ENCODE peak calls at places on chromosomes 3 and 15, in eight cellular contexts. V is pancreas, Y is thyroid gland, Z is ovary, R is mesendoderm, K is heart left ventricle, M is uterus, C is osteoblast. L is an unnamed sample. For H3K4me1, the result is how much of the 10 kb centered on the place peaks cover.

GRCh38 chr3:120062474-120062873 is 31.8 kb downstream of the GSK3B start:
- DNase-seq in Z (no peak), Y (no peak), K (no peak), R (no peak), M (no peak), C (no peak), V (no peak), L (no peak)

GRCh38 chr3:129314757-129315385 is 36.2 kb downstream of the HMCES start:
- DNase-seq in M (peak), C (peak), Z (peak), Y (peak), R (peak), V (peak), K (peak), L (peak)

GRCh38 chr3:147960791-147961190 is 551.6 kb downstream of the ZIC1 start:
- DNase-seq in V (no peak), C (no peak), Z (no peak), K (no peak), Y (no peak), R (peak), M (no peak), L (no peak)

GRCh38 chr3:53254810-53255359 is 937 bp downstream of the TKT start:
- DNase-seq in R (peak), M (peak), Z (peak), C (peak), Y (peak), K (peak), V (peak), L (peak)

GRCh38 chr3:35263477-35263876 is 375.8 kb upstream of the ARPP21 start:
- DNase-seq in Z (no peak), K (no peak), R (no peak), Y (no peak), V (no peak), C (no peak), M (no peak), L (no peak)

GRCh38 chr3:153599685-153600084 is 437.7 kb downstream of the RAP2B start:
- DNase-seq in Z (no peak), K (no peak), M (no peak), Y (peak), C (peak), V (no peak), R (no peak), L (peak)

GRCh38 chr3:102174312-102174712 is 260.5 kb upstream of the ZPLD1 start:
- DNase-seq in V (no peak), C (no peak), M (no peak), Y (no peak), K (no peak), Z (no peak), R (no peak), L (no peak)

GRCh38 chr3:2838533-2839157 is 271.5 kb downstream of the IL5RA start:
- DNase-seq in C (no peak), R (no peak), Y (no peak), V (no peak), K (no peak), Z (no peak), M (no peak), L (no peak)

GRCh38 chr3:155517907-155518306 is 224.4 kb upstream of the STRIT1 start:
- DNase-seq in Y (no peak), M (no peak), K (no peak), C (no peak), R (no peak), V (no peak), Z (no peak), L (no peak)

GRCh38 chr3:42693530-42693930 is 8.2 kb downstream of the KLHL40 start:
- DNase-seq in R (no peak), Y (no peak), C (peak), V (no peak), Z (no peak), K (no peak), M (no peak), L (no peak)

GRCh38 chr3:65334045-65334665 is 646.4 kb upstream of the ADAMTS9 start:
- DNase-seq in R (no peak), C (no peak), Z (peak), V (no peak), K (no peak), M (no peak), Y (peak), L (no peak)

GRCh38 chr3:149384911-149385321 is 7.5 kb upstream of the TM4SF1 start:
- DNase-seq in R (peak), C (peak), Z (no peak), Y (no peak), V (no peak), K (no peak), M (peak), L (no peak)

GRCh38 chr15:85453144-85453872 is 72.9 kb downstream of the AKAP13 start:
- DNase-seq in V (no peak), K (no peak), Z (no peak), C (no peak), M (no peak), Y (no peak), R (no peak), L (no peak)

GRCh38 chr3:32420138-32420981 is 28.7 kb downstream of the CMTM7 start:
- DNase-seq in V (no peak), K (no peak), R (peak), C (peak), Z (no peak), Y (peak), M (no peak), L (no peak)

GRCh38 chr3:135034291-135034768 is 239.3 kb downstream of the EPHB1 start:
- DNase-seq in C (no peak), M (no peak), V (no peak), R (no peak), K (no peak), Y (peak), Z (no peak), L (peak)

GRCh38 chr3:121951291-121951690 is 57.1 kb downstream of the SLC15A2 start:
- DNase-seq in K (no peak), Y (no peak), M (no peak), Z (no peak), R (no peak), V (no peak), C (peak), L (no peak)
- H3K27ac ChIP-seq in K (no peak), Y (no peak), M (no peak), Z (no peak), R (no peak), V (peak), C (no peak), L (no peak)

GRCh38 chr3:100269410-100270217 is 8.8 kb downstream of the TBC1D23 start:
- DNase-seq in K (no peak), C (peak), Z (no peak), M (no peak), V (no peak), Y (no peak), R (no peak), L (no peak)
- H3K4me3 ChIP-seq in K (no peak), C (peak), Z (no peak), M (no peak), V (no peak), Y (no peak), R (no peak), L (no peak)

DNA sequence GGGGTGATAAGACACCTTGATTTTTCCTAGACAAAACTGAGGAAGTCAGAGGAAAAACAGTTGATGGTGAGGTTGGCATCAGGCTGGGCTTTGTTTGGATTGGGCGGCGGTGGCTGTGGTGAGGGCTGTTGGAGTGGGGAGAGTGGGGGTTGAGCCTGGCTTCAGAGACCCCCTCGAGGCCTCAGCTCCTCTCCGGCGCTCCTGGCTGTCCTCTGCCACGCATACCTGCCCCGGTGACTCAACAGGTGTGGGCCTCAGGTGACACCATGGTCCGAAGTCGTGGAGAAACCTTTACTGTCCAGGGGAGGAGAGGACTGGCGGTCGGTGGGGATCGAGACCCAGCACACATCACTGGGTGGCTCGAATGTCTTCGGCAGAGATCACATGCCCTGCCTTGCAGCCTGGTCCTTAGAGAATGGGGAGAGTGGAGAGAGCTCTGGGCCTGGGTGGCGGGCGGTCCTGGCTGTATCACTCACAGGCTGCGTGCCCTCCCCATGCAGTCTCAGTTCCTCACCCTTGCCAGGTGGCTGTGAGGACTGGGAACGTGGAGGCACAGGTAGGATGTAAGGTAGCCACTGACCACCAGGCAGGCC is 2.6 kb downstream of the APBA2 start:
- DNase-seq in V (peak), R (no peak), K (no peak), Z (no peak), C (no peak), M (no peak), Y (peak), L (no peak)
- H3K4me1 ChIP-seq in V (under half), R (under half), K (under half), Z (under half), C (under half), M (under half), Y (under half), L (under half)

GRCh38 chr3:157134620-157135191 is 25.2 kb downstream of the CCNL1 start:
- DNase-seq in Y (peak), C (peak), Z (no peak), R (no peak), M (no peak), K (no peak), V (no peak), L (peak)

GRCh38 chr3:157133434-157134320 is 26.3 kb downstream of the CCNL1 start:
- DNase-seq in K (no peak), R (no peak), V (no peak), M (no peak), Z (no peak), Y (no peak), C (no peak), L (no peak)

GRCh38 chr3:157135671-157136396 is 24.1 kb downstream of the CCNL1 start:
- DNase-seq in C (no peak), Z (peak), Y (no peak), V (no peak), K (no peak), R (peak), M (peak), L (peak)

GRCh38 chr3:157139938-157140534 is 19.9 kb downstream of the CCNL1 start:
- DNase-seq in Z (no peak), K (no peak), Y (no peak), R (no peak), M (no peak), C (no peak), V (no peak), L (no peak)

DNA sequence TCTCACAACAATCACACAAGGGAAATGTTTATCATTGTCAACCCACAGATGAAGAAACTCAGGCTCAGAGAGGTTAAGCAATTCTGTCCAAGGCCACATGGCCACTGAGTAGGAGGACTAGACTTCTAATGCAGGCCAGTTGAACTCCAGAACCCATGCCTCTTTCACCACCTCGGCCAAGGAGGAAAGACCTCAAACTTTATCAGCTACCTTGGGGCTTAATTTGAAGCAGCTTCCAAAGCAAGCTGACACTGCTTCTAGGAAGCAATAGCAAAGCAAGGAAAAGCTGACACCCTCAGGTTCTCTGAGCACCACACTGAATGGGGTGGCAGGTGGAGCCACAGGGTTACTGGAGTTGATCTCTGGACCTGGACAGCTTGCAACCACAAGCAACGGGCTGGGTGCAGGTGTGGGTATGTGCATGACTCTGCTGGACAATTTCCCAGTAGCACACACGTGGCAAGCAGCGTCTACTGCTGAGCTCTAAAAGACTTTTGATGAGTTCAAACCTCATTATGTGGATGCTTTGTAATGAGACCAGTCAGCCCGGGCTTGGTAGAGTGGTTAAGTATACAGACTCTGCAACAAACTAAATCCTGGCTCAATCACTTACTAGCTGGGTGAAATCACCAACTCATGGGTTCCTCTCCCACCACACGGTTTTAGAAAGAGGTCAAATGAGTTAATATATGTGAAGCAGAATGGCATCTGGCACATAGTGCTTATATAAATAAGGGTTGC is 23.1 kb downstream of the CCNL1 start:
- DNase-seq in Z (no peak), K (no peak), R (no peak), Y (peak), C (no peak), M (no peak), V (peak), L (peak)
- H3K27ac ChIP-seq in Z (no peak), K (peak), R (no peak), Y (peak), C (peak), M (peak), V (peak), L (peak)

L was measured in small intestine.